ENCODE peak calls at places on chromosomes 13 and 19, in nine cellular contexts. O, N, Z, B, M, C, U, L and W are unnamed samples.
A peak's percentile ranks its signal among the peaks of the same experiment; 100 is the strongest.

GRCh38 chr13:84843368-84843767 is 955.9 kb downstream of the SLITRK6 start:
- DNase-seq in O (no peak), N (no peak), Z (no peak), B (no peak), M (no peak), C (no peak), U (peak; percentile 46), L (no peak), W (no peak)

GRCh38 chr19:2867025-2867991 is at the start of gene ZNF556:
- DNase-seq in O (no peak), N (no peak), Z (no peak), B (peak; percentile 87), M (no peak), C (no peak), U (peak; percentile 90), L (no peak), W (no peak)

GRCh38 chr13:20451397-20451796 is 74.3 kb downstream of the CRYL1 start:
- DNase-seq in O (no peak), N (no peak), Z (no peak), B (no peak), M (no peak), C (no peak), U (no peak), L (no peak), W (no peak)

GRCh38 chr13:113560645-113561416 is 23.7 kb upstream of the TFDP1 start:
- DNase-seq in O (peak; percentile 16), N (no peak), Z (no peak), B (no peak), M (no peak), C (no peak), U (no peak), L (no peak), W (peak; percentile 7)

GRCh38 chr13:36788276-36788675 is 30.7 kb upstream of the RFXAP start:
- DNase-seq in O (no peak), N (peak; percentile 23), Z (no peak), B (peak; percentile 62), M (no peak), C (no peak), U (peak; percentile 56), L (no peak), W (no peak)

GRCh38 chr13:113178896-113179167 is 20.4 kb downstream of the PROZ start:
- DNase-seq in O (no peak), N (no peak), Z (no peak), B (no peak), M (no peak), C (no peak), U (no peak), L (no peak), W (no peak)

GRCh38 chr19:51107406-51108065 is 673 bp downstream of the CTU1 start:
- DNase-seq in O (no peak), N (peak; percentile 21), Z (peak; percentile 8), B (peak; percentile 36), M (no peak), C (no peak), U (no peak), L (no peak), W (no peak)

GRCh38 chr13:90416519-90416918 is 931.0 kb upstream of the MIR17HG start:
- DNase-seq in O (no peak), N (peak; percentile 38), Z (no peak), B (peak; percentile 57), M (no peak), C (no peak), U (no peak), L (no peak), W (no peak)

GRCh38 chr13:51822106-51822840 is 18.3 kb upstream of the DHRS12 start:
- DNase-seq in O (no peak), N (no peak), Z (peak; percentile 28), B (no peak), M (no peak), C (no peak), U (no peak), L (no peak), W (no peak)

GRCh38 chr19:8526345-8527062 is 12.5 kb upstream of the ZNF414 start:
- DNase-seq in O (peak; percentile 95), N (peak; percentile 87), Z (no peak), B (peak; percentile 87), M (no peak), C (peak; percentile 91), U (peak; percentile 72), L (peak; percentile 90), W (peak; percentile 43)

GRCh38 chr19:41278478-41278877 is 14.3 kb downstream of the HNRNPUL1 start:
- DNase-seq in O (no peak), N (no peak), Z (no peak), B (no peak), M (no peak), C (no peak), U (no peak), L (no peak), W (no peak)

GRCh38 chr19:36246006-36246391 is 31.1 kb downstream of the ZNF146 start:
- DNase-seq in O (no peak), N (no peak), Z (no peak), B (peak; percentile 26), M (no peak), C (no peak), U (no peak), L (no peak), W (no peak)

GRCh38 chr19:36245210-36246005 is 30.5 kb downstream of the ZNF146 start:
- DNase-seq in O (no peak), N (no peak), Z (no peak), B (no peak), M (no peak), C (no peak), U (no peak), L (peak; percentile 37), W (no peak)

GRCh38 chr19:36244066-36244465 is 29.2 kb downstream of the ZNF146 start:
- DNase-seq in O (no peak), N (no peak), Z (no peak), B (no peak), M (no peak), C (no peak), U (no peak), L (no peak), W (no peak)
- TF ChIP-seq CTCF in O (no peak), N (no peak), Z (no peak), B (no peak), M (no peak), C (no peak), U (no peak), L (no peak), W (no peak)

GRCh38 chr19:17103177-17103576 is 27.6 kb downstream of the MYO9B start:
- DNase-seq in O (no peak), N (no peak), Z (no peak), B (peak; percentile 63), M (no peak), C (no peak), U (no peak), L (no peak), W (no peak)
- TF ChIP-seq CTCF in O (peak; percentile 48), N (peak; percentile 64), Z (no peak), B (peak; percentile 75), M (peak; percentile 80), C (no peak), U (peak; percentile 41), L (peak; percentile 46), W (no peak)

GRCh38 chr19:46481187-46481586 is 9.8 kb upstream of the PNMA8A start:
- DNase-seq in O (no peak), N (no peak), Z (no peak), B (peak; percentile 51), M (no peak), C (no peak), U (no peak), L (no peak), W (no peak)

GRCh38 chr19:46481947-46482346 is 10.6 kb upstream of the PNMA8A start:
- DNase-seq in O (no peak), N (no peak), Z (no peak), B (peak; percentile 83), M (no peak), C (no peak), U (no peak), L (no peak), W (no peak)

GRCh38 chr19:46475976-46476375 is 4.6 kb upstream of the PNMA8A start:
- DNase-seq in O (no peak), N (no peak), Z (no peak), B (peak; percentile 73), M (no peak), C (no peak), U (peak; percentile 41), L (no peak), W (no peak)

GRCh38 chr19:46480409-46480808 is 9.0 kb upstream of the PNMA8A start:
- DNase-seq in O (no peak), N (peak; percentile 59), Z (no peak), B (peak; percentile 74), M (no peak), C (no peak), U (no peak), L (no peak), W (no peak)

DNA sequence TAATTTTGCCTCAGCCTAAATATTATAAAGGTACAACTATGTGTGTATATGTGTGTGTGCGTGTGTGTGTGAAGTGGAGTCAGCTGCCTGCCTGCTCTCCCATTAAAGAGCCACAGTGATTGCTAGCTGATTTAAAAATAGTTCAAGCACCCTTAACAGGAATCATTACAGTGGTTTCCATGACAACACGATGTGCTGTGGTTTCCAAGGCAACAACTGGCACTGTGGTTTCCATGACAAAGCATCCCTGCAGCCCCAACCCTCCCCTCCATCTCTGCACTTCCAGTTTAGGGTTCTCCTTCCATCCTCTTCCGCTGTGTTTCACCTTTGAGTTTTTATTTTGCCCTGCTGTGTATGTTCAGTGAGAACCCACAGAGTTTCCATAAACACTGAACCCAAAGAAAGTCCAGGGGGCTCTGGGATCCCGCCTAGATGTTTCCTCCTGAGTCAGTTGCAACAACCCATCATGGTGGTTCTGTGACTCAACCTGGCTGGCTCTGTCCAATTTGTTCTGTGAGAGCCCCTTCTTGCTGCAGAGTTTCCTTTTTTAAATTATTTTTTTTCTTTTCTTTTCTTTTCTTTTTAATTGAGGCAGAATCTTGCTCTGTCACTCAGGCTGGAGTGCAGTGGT is 7.1 kb upstream of the PNMA8A start:
- DNase-seq in O (no peak), N (no peak), Z (no peak), B (peak; percentile 77), M (no peak), C (no peak), U (no peak), L (no peak), W (no peak)
- TF ChIP-seq CTCF in O (no peak), N (no peak), Z (no peak), B (no peak), M (no peak), C (no peak), U (no peak), L (no peak), W (no peak)

DNA sequence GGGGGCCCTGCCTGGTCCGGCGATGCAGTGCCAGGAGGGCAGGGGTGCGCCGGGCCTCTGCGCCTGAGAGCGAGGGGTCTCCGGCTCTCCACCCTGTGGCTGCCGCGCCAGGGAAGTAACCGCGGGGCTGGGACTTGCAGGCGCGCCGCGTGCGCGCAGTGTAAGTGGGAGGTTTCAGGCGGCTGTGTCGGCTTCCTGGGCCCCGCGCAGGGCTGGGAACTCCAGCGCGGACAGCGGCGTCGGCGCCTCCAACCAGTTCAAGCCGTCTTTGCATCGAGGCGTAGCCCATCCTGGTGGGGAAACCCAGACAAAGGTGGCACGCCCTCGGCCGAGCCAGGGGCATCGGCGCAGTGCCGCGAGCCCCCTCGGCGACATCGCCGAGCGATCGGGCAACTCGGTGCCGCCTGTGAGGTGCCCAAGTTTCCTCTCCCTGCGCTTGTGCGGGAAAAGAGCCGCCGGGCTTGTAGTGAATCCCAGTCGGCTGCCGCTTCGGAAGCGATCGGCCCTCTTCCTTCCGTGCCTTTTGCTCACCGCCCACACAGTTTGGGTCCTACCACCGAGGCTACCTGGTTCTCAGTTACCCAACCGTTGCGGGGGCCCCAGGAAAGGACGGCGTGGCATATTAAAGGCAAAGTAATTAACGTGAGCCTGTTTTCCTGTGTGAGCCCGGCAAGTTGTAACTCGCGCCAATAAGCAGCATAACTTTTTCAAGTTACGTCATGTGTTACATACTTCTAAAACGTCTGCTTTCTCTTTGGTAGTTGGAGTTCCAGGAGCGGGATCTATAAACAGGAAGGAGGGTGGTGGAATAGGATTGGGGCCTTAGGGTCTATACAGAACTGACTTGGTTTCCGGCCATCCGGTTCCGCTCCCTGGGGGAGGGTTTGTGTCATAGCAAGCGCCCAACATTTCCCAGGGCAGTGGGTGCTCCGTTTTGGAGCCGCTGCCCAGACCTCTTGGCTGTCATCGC is 1.2 kb downstream of the LRCH1 start:
- DNase-seq in O (peak; percentile 77), N (peak; percentile 70), Z (peak; percentile 69), B (peak; percentile 84), M (no peak), C (peak; percentile 85), U (peak; percentile 93), L (peak; percentile 40), W (peak; percentile 72)
- TF ChIP-seq CTCF in O (no peak), N (no peak), Z (peak; percentile 23), B (peak; percentile 7), M (peak; percentile 38), C (no peak), U (peak; percentile 18), L (peak; percentile 30), W (no peak)